ENCODE peak calls at places on chromosomes 11 and 22, in ten cellular contexts. O is CD4-positive, alpha-beta T cell; A is psoas muscle; Q is transverse colon; U is pancreas; R is ovary; C is thoracic aorta; E is SK-N-SH; P is sigmoid colon; Z is right lobe of liver. D is an unnamed sample. For H3K27me3, the result is how much of the 10 kb centered on the place peaks cover.

GRCh38 chr11:97938789-97939188 is 1082.0 kb upstream of the CNTN5 start:
- DNase-seq in P (no peak), A (no peak), R (no peak), C (no peak), E (no peak), Z (no peak), U (no peak), Q (no peak), O (no peak), D (no peak)

GRCh38 chr11:11279956-11280689 is 72.9 kb downstream of the CSNK2A3 start:
- DNase-seq in A (no peak), Q (no peak), E (no peak), C (no peak), U (no peak), Z (no peak), O (peak), R (no peak), P (peak), D (no peak)

GRCh38 chr11:914747-915493 is 4.3 kb upstream of the CHID1 start:
- DNase-seq in U (no peak), A (peak), P (peak), E (no peak), R (no peak), O (no peak), Q (peak), Z (peak), C (peak), D (no peak)

GRCh38 chr11:34825670-34826383 is 90.4 kb downstream of the APIP start:
- DNase-seq in C (no peak), A (no peak), O (no peak), P (no peak), Z (no peak), U (peak), R (no peak), Q (peak), E (no peak), D (no peak)

GRCh38 chr11:6481924-6482275 is 599 bp downstream of the TIMM10B start:
- DNase-seq in C (no peak), P (no peak), U (no peak), E (no peak), Z (no peak), A (no peak), Q (no peak), O (no peak), R (no peak), D (no peak)

GRCh38 chr11:72643547-72643946 is 30.7 kb downstream of the PDE2A start:
- DNase-seq in C (peak), O (no peak), U (peak), E (no peak), P (no peak), Q (no peak), R (no peak), A (no peak), Z (no peak), D (no peak)

GRCh38 chr11:12402027-12402426 is 24.7 kb downstream of the PARVA start:
- DNase-seq in Q (no peak), R (no peak), Z (no peak), P (no peak), U (no peak), C (no peak), E (no peak), O (no peak), A (no peak), D (no peak)

GRCh38 chr11:44451706-44452105 is 113.8 kb upstream of the CD82 start:
- DNase-seq in O (no peak), Z (no peak), U (no peak), P (no peak), R (no peak), C (no peak), A (no peak), E (no peak), Q (no peak), D (no peak)

GRCh38 chr11:118789501-118790356 is 1.2 kb downstream of the DDX6 start:
- DNase-seq in R (no peak), U (no peak), E (no peak), Q (no peak), Z (no peak), P (no peak), O (peak), A (no peak), C (no peak), D (peak)

GRCh38 chr22:20238567-20239062 is 29.5 kb downstream of the RTN4R start:
- DNase-seq in R (no peak), O (peak), E (peak), P (no peak), U (peak), Q (peak), C (no peak), Z (peak), A (peak), D (peak)

GRCh38 chr11:45754261-45754709 is 50.7 kb upstream of the SLC35C1 start:
- DNase-seq in P (no peak), C (no peak), U (peak), R (no peak), Z (no peak), E (peak), Q (no peak), O (no peak), A (no peak), D (no peak)

GRCh38 chr11:104394508-104394907 is 230.6 kb upstream of the PDGFD start:
- DNase-seq in Z (no peak), C (no peak), R (no peak), U (no peak), O (no peak), P (no peak), E (no peak), Q (no peak), A (no peak), D (no peak)

GRCh38 chr11:70297341-70297740 is 26.9 kb downstream of the PPFIA1 start:
- DNase-seq in E (no peak), R (no peak), C (no peak), Q (no peak), U (no peak), P (no peak), O (no peak), Z (no peak), A (no peak), D (no peak)

GRCh38 chr11:6631356-6631890 is 12.2 kb upstream of the TPP1 start:
- DNase-seq in E (no peak), C (no peak), U (no peak), P (no peak), Q (no peak), Z (no peak), R (no peak), O (no peak), A (no peak), D (no peak)

GRCh38 chr11:82733444-82734119 is at the start of gene FAM181B:
- DNase-seq in E (peak), U (peak), Z (peak), C (peak), P (peak), O (peak), A (peak), Q (peak), R (peak), D (no peak)

GRCh38 chr22:26986051-26986881 is 328.9 kb downstream of the MIAT start:
- DNase-seq in P (no peak), U (no peak), C (no peak), E (peak), Z (no peak), R (no peak), Q (no peak), A (no peak), O (no peak), D (no peak)

GRCh38 chr22:44460287-44461082 is 37.5 kb downstream of the RTL6 start:
- DNase-seq in U (no peak), C (no peak), R (no peak), Z (no peak), Q (no peak), A (no peak), E (no peak), P (no peak), O (no peak), D (no peak)

GRCh38 chr11:124123587-124123986 is 8.3 kb downstream of the VWA5A start:
- DNase-seq in R (no peak), Z (no peak), E (peak), O (no peak), P (no peak), Q (no peak), C (no peak), A (no peak), U (no peak), D (no peak)

GRCh38 chr11:96635655-96636054 is 245.8 kb downstream of the JRKL start:
- DNase-seq in A (peak), E (no peak), R (no peak), O (no peak), Q (no peak), U (no peak), P (no peak), C (no peak), Z (no peak), D (no peak)

GRCh38 chr11:85123752-85124231 is 503.4 kb downstream of the DLG2 start:
- DNase-seq in Z (no peak), O (no peak), U (no peak), C (no peak), E (no peak), P (no peak), R (no peak), Q (no peak), A (no peak), D (no peak)

GRCh38 chr22:36816635-36817428 is at the start of gene PVALB:
- DNase-seq in A (no peak), Q (no peak), C (no peak), E (peak), R (no peak), U (peak), O (no peak), P (no peak), Z (no peak), D (no peak)

GRCh38 chr22:36243996-36244395 is 4.7 kb upstream of the APOL2 start:
- DNase-seq in O (no peak), E (no peak), A (no peak), Q (no peak), Z (no peak), R (no peak), C (no peak), U (no peak), P (no peak), D (no peak)

GRCh38 chr11:36098046-36098445 is 154.2 kb downstream of the LDLRAD3 start:
- DNase-seq in E (no peak), R (no peak), Q (no peak), A (no peak), O (no peak), C (no peak), Z (no peak), U (no peak), P (no peak), D (no peak)

GRCh38 chr22:28899199-28899853 is 16.0 kb downstream of the ZNRF3 start:
- DNase-seq in A (no peak), E (no peak), P (peak), U (no peak), Z (no peak), O (peak), R (peak), Q (no peak), C (no peak), D (peak)

GRCh38 chr11:115672999-115673411 is 168.8 kb upstream of the CADM1 start:
- DNase-seq in Z (no peak), U (no peak), O (no peak), C (no peak), A (peak), E (no peak), P (peak), Q (no peak), R (no peak), D (no peak)

GRCh38 chr22:46070215-46070721 is 80.1 kb upstream of the PPARA start:
- DNase-seq in O (no peak), A (peak), Z (peak), R (peak), C (no peak), E (no peak), U (peak), P (peak), Q (peak), D (no peak)

GRCh38 chr22:20779813-20780148 is 5.9 kb downstream of the SERPIND1 start:
- DNase-seq in P (no peak), A (no peak), C (no peak), R (no peak), Q (no peak), E (no peak), U (no peak), O (no peak), Z (no peak), D (no peak)

GRCh38 chr11:72141066-72141465 is 5.5 kb downstream of the FOLR3 start:
- DNase-seq in Z (no peak), U (no peak), C (no peak), O (no peak), P (no peak), R (no peak), Q (no peak), E (no peak), A (no peak), D (no peak)

DNA sequence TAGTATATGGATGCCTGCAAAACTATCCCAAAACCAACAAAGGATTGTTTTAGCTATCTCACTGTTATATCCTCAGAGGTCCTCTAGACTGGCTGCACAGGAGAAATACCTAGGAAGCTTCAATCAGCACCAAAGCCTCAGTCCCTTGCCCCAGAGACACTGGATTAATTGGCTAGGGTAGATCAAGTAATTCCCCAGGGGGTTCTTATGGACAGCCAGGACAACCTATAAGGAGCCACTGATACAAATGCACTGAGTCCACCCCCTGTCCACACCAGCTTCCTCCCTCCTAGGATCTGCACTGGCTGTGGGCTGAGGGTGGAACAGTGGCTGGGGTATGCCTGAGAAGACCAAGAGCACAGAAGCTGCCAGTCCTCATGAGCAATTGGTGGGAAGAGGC is 16.3 kb downstream of the ADORA2A start:
- DNase-seq in Q (no peak), E (no peak), P (no peak), C (no peak), Z (no peak), O (no peak), U (no peak), R (no peak), A (no peak), D (no peak)
- H3K27me3 ChIP-seq in Q (under half), E (under half), P (under half), C (under half), Z (under half), O (under half), U (under half), R (under half), A (under half), D (under half)

DNA sequence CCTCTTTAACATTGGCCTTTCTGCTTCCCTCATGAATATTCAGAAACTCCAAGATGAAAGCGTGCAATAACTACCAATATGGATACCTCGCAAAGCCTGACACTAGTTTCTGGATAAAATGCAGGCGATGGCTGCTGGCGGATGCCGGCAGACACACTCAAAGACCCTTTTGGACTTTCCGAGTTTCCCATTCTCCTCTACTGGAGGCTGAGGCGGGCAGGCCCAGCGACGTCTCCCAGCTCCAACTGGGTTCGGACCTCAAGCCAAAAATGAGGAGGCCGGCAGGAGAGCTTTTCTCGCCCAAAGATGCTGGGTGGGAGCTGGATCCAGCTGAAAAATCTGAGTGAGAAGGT is 376 bp upstream of the FEZ1 start:
- DNase-seq in Z (no peak), U (no peak), O (no peak), Q (no peak), A (no peak), E (no peak), R (peak), C (no peak), P (no peak), D (no peak)
- H3K27ac ChIP-seq in Z (peak), U (no peak), O (no peak), Q (peak), A (no peak), E (no peak), R (peak), C (peak), P (peak), D (no peak)

GRCh38 chr11:60084866-60085265 is 3.6 kb upstream of the MS4A2 start:
- DNase-seq in E (no peak), U (no peak), C (no peak), Z (no peak), R (no peak), O (no peak), Q (no peak), A (no peak), P (no peak), D (no peak)

GRCh38 chr11:60085909-60086308 is 2.6 kb upstream of the MS4A2 start:
- DNase-seq in P (no peak), U (no peak), Q (no peak), O (no peak), A (no peak), Z (no peak), C (no peak), R (no peak), E (no peak), D (no peak)

GRCh38 chr11:60088364-60088763 is at the start of gene MS4A2:
- DNase-seq in Q (no peak), U (no peak), P (no peak), O (no peak), A (no peak), C (no peak), Z (no peak), R (no peak), E (no peak), D (no peak)

GRCh38 chr11:60087239-60087638 is 1.2 kb upstream of the MS4A2 start:
- DNase-seq in U (no peak), A (no peak), Z (no peak), O (no peak), Q (no peak), R (no peak), C (no peak), P (no peak), E (no peak), D (no peak)
- H3K27me3 ChIP-seq in U (under half), A (under half), Z (under half), O (under half), Q (under half), R (under half), C (under half), P (under half), E (under half), D (under half)

GRCh38 chr22:33860386-33860785 is 59.9 kb downstream of the LARGE1 start:
- DNase-seq in A (no peak), O (no peak), R (no peak), C (no peak), U (no peak), E (no peak), Z (no peak), Q (no peak), P (no peak), D (no peak)
- H3K27ac ChIP-seq in A (no peak), O (no peak), R (no peak), C (no peak), U (no peak), E (no peak), Z (no peak), Q (no peak), P (no peak), D (no peak)

GRCh38 chr11:2136952-2137201 is 2.3 kb downstream of the IGF2 start:
- DNase-seq in U (no peak), A (no peak), E (no peak), Q (no peak), O (no peak), R (no peak), P (no peak), Z (no peak), C (no peak), D (no peak)
- H3K27me3 ChIP-seq in U (under half), A (under half), E (under half), Q (half or more), O (half or more), R (under half), P (under half), Z (under half), C (under half), D (under half)